ENCODE peak calls at places on chromosomes 11 and 22, in seven cellular contexts. T is HCT116, M is IMR-90, F is right lobe of liver, P is heart left ventricle, X is ovary, B is body of pancreas. A is an unnamed sample.

GRCh38 chr11:119101367-119101758 is 290 bp downstream of the DPAGT1 start:
- DNase-seq in T (no peak), M (no peak), F (no peak), P (peak; percentile 70), X (no peak), B (no peak), A (no peak)

GRCh38 chr22:37326726-37327125 is 44.4 kb downstream of the CYTH4 start:
- DNase-seq in T (no peak), M (no peak), F (peak; percentile 87), P (no peak), X (no peak), B (peak; percentile 89), A (no peak)

GRCh38 chr11:12016246-12016645 is 7.8 kb upstream of the DKK3 start:
- DNase-seq in T (no peak), M (no peak), F (no peak), P (no peak), X (no peak), B (no peak), A (no peak)

GRCh38 chr11:93939084-93939780 is 81.9 kb upstream of the HEPHL1 start:
- DNase-seq in T (no peak), M (peak; percentile 11), F (no peak), P (no peak), X (no peak), B (no peak), A (no peak)

GRCh38 chr11:30535818-30536217 is 50.3 kb downstream of the MPPED2 start:
- DNase-seq in T (no peak), M (no peak), F (no peak), P (no peak), X (no peak), B (no peak), A (no peak)

GRCh38 chr11:66251811-66252210 is 16.6 kb upstream of the RAB1B start:
- DNase-seq in T (no peak), M (no peak), F (no peak), P (no peak), X (no peak), B (no peak), A (no peak)

GRCh38 chr11:92826136-92826535 is 143.3 kb upstream of the MTNR1B start:
- DNase-seq in T (no peak), M (peak; percentile 64), F (no peak), P (no peak), X (no peak), B (no peak), A (no peak)

GRCh38 chr22:39773976-39774539 is 119.5 kb downstream of the ENTHD1 start:
- DNase-seq in T (no peak), M (peak; percentile 0), F (no peak), P (no peak), X (no peak), B (no peak), A (no peak)

GRCh38 chr11:33453225-33453624 is 196.0 kb downstream of the HIPK3 start:
- DNase-seq in T (no peak), M (no peak), F (no peak), P (no peak), X (no peak), B (no peak), A (no peak)

GRCh38 chr11:77019976-77020591 is 14.1 kb upstream of the B3GNT6 start:
- DNase-seq in T (peak; percentile 68), M (peak; percentile 61), F (no peak), P (no peak), X (no peak), B (no peak), A (no peak)

GRCh38 chr11:61079416-61080150 is 22.7 kb upstream of the CD5 start:
- DNase-seq in T (no peak), M (no peak), F (no peak), P (no peak), X (no peak), B (no peak), A (no peak)

GRCh38 chr11:114594703-114595102 is 883 bp downstream of the NXPE4 start:
- DNase-seq in T (no peak), M (no peak), F (no peak), P (no peak), X (no peak), B (no peak), A (no peak)

GRCh38 chr22:39562839-39563489 is 7.6 kb upstream of the CACNA1I start:
- DNase-seq in T (no peak), M (no peak), F (no peak), P (no peak), X (no peak), B (no peak), A (no peak)

GRCh38 chr11:100980156-100980555 is 149.5 kb downstream of the PGR start:
- DNase-seq in T (no peak), M (peak; percentile 13), F (no peak), P (no peak), X (no peak), B (no peak), A (no peak)

GRCh38 chr22:19955241-19956128 is 13.9 kb upstream of the TXNRD2 start:
- DNase-seq in T (no peak), M (no peak), F (peak; percentile 17), P (no peak), X (no peak), B (no peak), A (peak; percentile 23)

GRCh38 chr11:31763296-31763695 is 47.8 kb downstream of the PAX6 start:
- DNase-seq in T (no peak), M (no peak), F (no peak), P (no peak), X (no peak), B (no peak), A (no peak)

GRCh38 chr11:128026596-128026995 is 560.8 kb downstream of the ETS1 start:
- DNase-seq in T (no peak), M (peak; percentile 98), F (peak; percentile 56), P (no peak), X (no peak), B (no peak), A (peak; percentile 78)

GRCh38 chr22:42035256-42035655 is 35.4 kb downstream of the NAGA start:
- DNase-seq in T (no peak), M (no peak), F (no peak), P (no peak), X (no peak), B (no peak), A (no peak)

GRCh38 chr22:39117585-39118191 is 20.6 kb downstream of the APOBEC3H start:
- DNase-seq in T (peak; percentile 53), M (peak; percentile 49), F (peak; percentile 56), P (no peak), X (peak; percentile 48), B (peak; percentile 75), A (peak; percentile 73)

GRCh38 chr11:772429-773390 is 4.6 kb downstream of the GATD1 start:
- DNase-seq in T (no peak), M (no peak), F (no peak), P (no peak), X (no peak), B (peak; percentile 38), A (peak; percentile 88)

GRCh38 chr11:773425-773824 is 3.9 kb downstream of the GATD1 start:
- DNase-seq in T (no peak), M (no peak), F (no peak), P (no peak), X (no peak), B (no peak), A (no peak)

GRCh38 chr11:776459-777287 is 614 bp downstream of the GATD1 start:
- DNase-seq in T (no peak), M (no peak), F (peak; percentile 43), P (peak; percentile 67), X (peak; percentile 68), B (peak; percentile 32), A (peak; percentile 44)

GRCh38 chr11:773830-774229 is 3.5 kb downstream of the GATD1 start:
- DNase-seq in T (no peak), M (no peak), F (no peak), P (no peak), X (no peak), B (no peak), A (no peak)

GRCh38 chr11:774873-775592 is 2.3 kb downstream of the GATD1 start:
- DNase-seq in T (no peak), M (peak; percentile 33), F (no peak), P (no peak), X (peak; percentile 49), B (no peak), A (peak; percentile 65)
- TF ChIP-seq POLR2A in T (no peak), M (no peak), F (no peak), P (no peak), X (no peak), B (no peak), A (no peak)

GRCh38 chr11:96254854-96255253 is 88.1 kb downstream of the MAML2 start:
- DNase-seq in T (no peak), M (no peak), F (no peak), P (no peak), X (no peak), B (no peak), A (no peak)

GRCh38 chr11:96257036-96257435 is 86.0 kb downstream of the MAML2 start:
- DNase-seq in T (no peak), M (no peak), F (no peak), P (no peak), X (no peak), B (no peak), A (no peak)

GRCh38 chr11:96256604-96257003 is 86.4 kb downstream of the MAML2 start:
- DNase-seq in T (no peak), M (no peak), F (no peak), P (no peak), X (no peak), B (no peak), A (no peak)

GRCh38 chr11:96256213-96256580 is 86.8 kb downstream of the MAML2 start:
- DNase-seq in T (no peak), M (no peak), F (no peak), P (no peak), X (no peak), B (no peak), A (no peak)

DNA sequence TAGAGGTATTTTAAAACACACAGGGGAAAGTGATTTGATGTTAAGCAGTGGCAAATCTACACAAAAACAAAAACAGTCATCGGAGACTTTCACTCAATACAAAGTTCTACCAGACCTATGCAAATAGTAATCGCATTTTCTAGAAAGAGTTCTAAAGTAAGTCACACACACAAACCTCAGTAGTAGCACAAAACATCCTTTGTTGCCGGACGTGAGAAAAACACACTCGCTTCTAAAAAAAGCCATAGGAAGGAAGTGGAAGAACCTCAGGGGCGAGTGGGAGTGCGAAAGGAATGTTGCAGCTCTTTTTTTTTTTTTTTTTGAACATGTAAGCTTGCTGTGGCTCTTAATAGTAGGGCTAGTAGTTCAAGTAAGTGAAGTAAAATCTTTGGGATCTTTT is 88.9 kb downstream of the MAML2 start:
- DNase-seq in T (no peak), M (peak; percentile 75), F (no peak), P (no peak), X (no peak), B (no peak), A (peak; percentile 63)
- H3K4me3 ChIP-seq in T (no peak overlapping the region), M (peak overlapping the region; percentile 17), F (no peak overlapping the region), P (peak overlapping the region; percentile 8), X (no peak overlapping the region), B (no peak overlapping the region), A (peak overlapping the region; percentile 10)

DNA sequence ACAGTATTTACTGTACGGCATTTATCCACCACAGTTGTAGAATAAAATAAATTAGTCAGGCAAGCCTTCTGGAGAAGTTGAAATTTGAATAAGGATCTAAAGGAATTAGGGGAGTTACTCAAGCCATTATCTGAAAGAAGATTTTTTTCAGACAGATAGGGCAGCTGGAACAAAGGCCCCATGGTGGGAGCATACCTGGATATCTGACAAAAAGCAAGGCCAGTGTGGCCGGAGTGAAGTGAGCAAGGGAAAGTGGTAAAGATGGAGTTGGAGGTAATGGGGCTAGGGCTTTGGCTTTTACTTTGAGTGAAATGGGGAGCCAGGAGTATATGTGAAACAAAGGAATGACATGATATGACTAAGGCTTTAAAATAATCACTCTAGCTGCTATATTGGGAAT is 45.7 kb upstream of the PSMA1 start:
- DNase-seq in T (no peak), M (no peak), F (no peak), P (no peak), X (no peak), B (no peak), A (no peak)
- H3K27ac ChIP-seq in T (no peak overlapping the region), M (no peak overlapping the region), F (peak overlapping the region; percentile 83), P (no peak overlapping the region), X (no peak overlapping the region), B (no peak overlapping the region), A (no peak overlapping the region)

GRCh38 chr11:126113515-126113957 is 50.9 kb upstream of the CDON start:
- DNase-seq in T (peak; percentile 44), M (peak; percentile 96), F (peak; percentile 87), P (peak; percentile 82), X (peak; percentile 87), B (peak; percentile 95), A (peak; percentile 97)
- TF ChIP-seq POLR2A in T (no peak), M (peak; percentile 49), F (peak; percentile 47), P (no peak), X (peak; percentile 36), B (peak; percentile 83), A (peak; percentile 69)

A was measured in adrenal gland.